ENCODE peak calls at places on chromosomes 12 and 14, in ten cellular contexts. One of them, this sample, is unnamed.

GRCh38 chr12:50271724-50272247 is 11.5 kb downstream of the LIMA1 start:
- DNase-seq in RWPE1: no peak
- DNase-seq in GF-D8: no peak
- DNase-seq in NCI-H2029 treated with DMSO at 0.1 percent for 48 hours: no peak
- DNase-seq in hepatic stellate cell: no peak
- DNase-seq in T-cell: no peak
- DNase-seq in HT-29: no peak
- DNase-seq in CD4-positive, alpha-beta memory T cell: no peak
- DNase-seq in AG08395: peak; percentile 17
- DNase-seq in glutamatergic neuron: no peak
- DNase-seq in this sample: no peak

GRCh38 chr12:89347325-89347829 is 4.9 kb downstream of the DUSP6 start:
- DNase-seq in HT-29: no peak
- DNase-seq in glutamatergic neuron: no peak
- DNase-seq in NCI-H2029 treated with DMSO at 0.1 percent for 48 hours: no peak
- DNase-seq in AG08395: no peak
- DNase-seq in hepatic stellate cell: no peak
- DNase-seq in RWPE1: no peak
- DNase-seq in T-cell: no peak
- DNase-seq in GF-D8: peak; percentile 12
- DNase-seq in CD4-positive, alpha-beta memory T cell: no peak
- DNase-seq in this sample: no peak

GRCh38 chr12:6207254-6207942 is 7.2 kb downstream of the CD9 start:
- DNase-seq in hepatic stellate cell: no peak
- DNase-seq in glutamatergic neuron: no peak
- DNase-seq in T-cell: no peak
- DNase-seq in GF-D8: no peak
- DNase-seq in HT-29: no peak
- DNase-seq in CD4-positive, alpha-beta memory T cell: no peak
- DNase-seq in NCI-H2029 treated with DMSO at 0.1 percent for 48 hours: no peak
- DNase-seq in RWPE1: no peak
- DNase-seq in AG08395: no peak
- DNase-seq in this sample: no peak

GRCh38 chr14:35535794-35536112 is 1.8 kb downstream of the INSM2 start:
- DNase-seq in RWPE1: no peak
- DNase-seq in CD4-positive, alpha-beta memory T cell: no peak
- DNase-seq in GF-D8: no peak
- DNase-seq in hepatic stellate cell: no peak
- DNase-seq in NCI-H2029 treated with DMSO at 0.1 percent for 48 hours: no peak
- DNase-seq in T-cell: no peak
- DNase-seq in glutamatergic neuron: no peak
- DNase-seq in AG08395: no peak
- DNase-seq in HT-29: no peak
- DNase-seq in this sample: no peak

GRCh38 chr12:16573652-16574077 is 32.3 kb downstream of the LMO3 start:
- DNase-seq in T-cell: no peak
- DNase-seq in hepatic stellate cell: no peak
- DNase-seq in AG08395: no peak
- DNase-seq in GF-D8: peak; percentile 9
- DNase-seq in RWPE1: peak; percentile 6
- DNase-seq in HT-29: no peak
- DNase-seq in glutamatergic neuron: peak; percentile 50
- DNase-seq in NCI-H2029 treated with DMSO at 0.1 percent for 48 hours: no peak
- DNase-seq in CD4-positive, alpha-beta memory T cell: no peak
- DNase-seq in this sample: no peak

GRCh38 chr14:41872906-41873305 is 266.2 kb downstream of the LRFN5 start:
- DNase-seq in GF-D8: no peak
- DNase-seq in AG08395: no peak
- DNase-seq in CD4-positive, alpha-beta memory T cell: no peak
- DNase-seq in T-cell: no peak
- DNase-seq in RWPE1: no peak
- DNase-seq in HT-29: no peak
- DNase-seq in hepatic stellate cell: no peak
- DNase-seq in NCI-H2029 treated with DMSO at 0.1 percent for 48 hours: no peak
- DNase-seq in glutamatergic neuron: no peak
- DNase-seq in this sample: no peak

GRCh38 chr12:27936196-27936595 is 36.3 kb downstream of the PTHLH start:
- DNase-seq in AG08395: no peak
- DNase-seq in T-cell: no peak
- DNase-seq in NCI-H2029 treated with DMSO at 0.1 percent for 48 hours: no peak
- DNase-seq in GF-D8: no peak
- DNase-seq in CD4-positive, alpha-beta memory T cell: no peak
- DNase-seq in hepatic stellate cell: no peak
- DNase-seq in HT-29: no peak
- DNase-seq in glutamatergic neuron: no peak
- DNase-seq in RWPE1: no peak
- DNase-seq in this sample: no peak

GRCh38 chr12:66822961-66823360 is 144.1 kb upstream of the GRIP1 start:
- DNase-seq in hepatic stellate cell: no peak
- DNase-seq in CD4-positive, alpha-beta memory T cell: no peak
- DNase-seq in RWPE1: no peak
- DNase-seq in glutamatergic neuron: no peak
- DNase-seq in T-cell: no peak
- DNase-seq in GF-D8: no peak
- DNase-seq in AG08395: no peak
- DNase-seq in NCI-H2029 treated with DMSO at 0.1 percent for 48 hours: no peak
- DNase-seq in HT-29: no peak
- DNase-seq in this sample: no peak

GRCh38 chr12:96368233-96368632 is 32.0 kb downstream of the CDK17 start:
- DNase-seq in GF-D8: no peak
- DNase-seq in hepatic stellate cell: no peak
- DNase-seq in AG08395: no peak
- DNase-seq in T-cell: no peak
- DNase-seq in glutamatergic neuron: no peak
- DNase-seq in HT-29: no peak
- DNase-seq in RWPE1: no peak
- DNase-seq in CD4-positive, alpha-beta memory T cell: no peak
- DNase-seq in NCI-H2029 treated with DMSO at 0.1 percent for 48 hours: peak; percentile 47
- DNase-seq in this sample: no peak

GRCh38 chr12:2666846-2667245 is 127.9 kb upstream of the FKBP4 start:
- DNase-seq in T-cell: no peak
- DNase-seq in RWPE1: no peak
- DNase-seq in hepatic stellate cell: no peak
- DNase-seq in HT-29: no peak
- DNase-seq in NCI-H2029 treated with DMSO at 0.1 percent for 48 hours: no peak
- DNase-seq in GF-D8: no peak
- DNase-seq in glutamatergic neuron: no peak
- DNase-seq in AG08395: no peak
- DNase-seq in CD4-positive, alpha-beta memory T cell: no peak
- DNase-seq in this sample: no peak

GRCh38 chr12:46154221-46154975 is 114.4 kb downstream of the SLC38A1 start:
- DNase-seq in T-cell: no peak
- DNase-seq in GF-D8: no peak
- DNase-seq in hepatic stellate cell: peak; percentile 32
- DNase-seq in AG08395: peak; percentile 52
- DNase-seq in RWPE1: peak; percentile 62
- DNase-seq in CD4-positive, alpha-beta memory T cell: no peak
- DNase-seq in glutamatergic neuron: no peak
- DNase-seq in HT-29: no peak
- DNase-seq in NCI-H2029 treated with DMSO at 0.1 percent for 48 hours: no peak
- DNase-seq in this sample: no peak

GRCh38 chr12:84079621-84080020 is 833.0 kb downstream of the SLC6A15 start:
- DNase-seq in NCI-H2029 treated with DMSO at 0.1 percent for 48 hours: no peak
- DNase-seq in T-cell: no peak
- DNase-seq in glutamatergic neuron: no peak
- DNase-seq in CD4-positive, alpha-beta memory T cell: no peak
- DNase-seq in AG08395: peak; percentile 5
- DNase-seq in GF-D8: no peak
- DNase-seq in RWPE1: no peak
- DNase-seq in HT-29: no peak
- DNase-seq in hepatic stellate cell: no peak
- DNase-seq in this sample: no peak

GRCh38 chr14:102798926-102799325 is 21.7 kb downstream of the TRAF3 start:
- DNase-seq in T-cell: no peak
- DNase-seq in HT-29: no peak
- DNase-seq in glutamatergic neuron: no peak
- DNase-seq in RWPE1: no peak
- DNase-seq in NCI-H2029 treated with DMSO at 0.1 percent for 48 hours: no peak
- DNase-seq in CD4-positive, alpha-beta memory T cell: no peak
- DNase-seq in GF-D8: no peak
- DNase-seq in AG08395: no peak
- DNase-seq in hepatic stellate cell: no peak
- DNase-seq in this sample: no peak